ENCODE peak calls at places on chromosomes 12 and 14, in ten cellular contexts. V is Calu3; A is CD8-positive, alpha-beta memory T cell; Q is HTR-8/SVneo; F is stimulated activated CD8-positive, alpha-beta memory T cell treated with anti-CD3 and anti-CD28 coated beads, Interleukin-2, amount 100 ng/mL, for 1 hour; H is cardiac fibroblast; R is H4; X is esophagus squamous epithelium; E is PC-3; W is RWPE1. D is an unnamed sample.

GRCh38 chr14:105066285-105067071 is 1.2 kb upstream of the GPR132 start:
- DNase-seq in V (no peak), A (no peak), Q (no peak), F (no peak), H (no peak), R (no peak), X (no peak), E (no peak), W (no peak), D (no peak)

GRCh38 chr14:59333668-59334067 is 131.5 kb downstream of the GPR135 start:
- DNase-seq in V (no peak), A (no peak), Q (peak), F (no peak), H (peak), R (no peak), X (no peak), E (no peak), W (peak), D (no peak)

GRCh38 chr12:113899042-113899843 is 66.9 kb downstream of the RBM19 start:
- DNase-seq in V (no peak), A (no peak), Q (no peak), F (no peak), H (no peak), R (no peak), X (no peak), E (no peak), W (no peak), D (no peak)

GRCh38 chr14:33363687-33364086 is 425.0 kb downstream of the NPAS3 start:
- DNase-seq in V (no peak), A (no peak), Q (no peak), F (no peak), H (no peak), R (peak), X (no peak), E (no peak), W (no peak), D (no peak)

GRCh38 chr14:87888136-87888999 is 104.6 kb downstream of the GALC start:
- DNase-seq in V (peak), A (no peak), Q (no peak), F (no peak), H (peak), R (peak), X (no peak), E (peak), W (no peak), D (no peak)

GRCh38 chr14:99619873-99620834 is 16.1 kb upstream of the CCDC85C start:
- DNase-seq in V (no peak), A (no peak), Q (peak), F (no peak), H (peak), R (peak), X (no peak), E (peak), W (peak), D (no peak)

GRCh38 chr12:114657597-114657920 is 26.4 kb downstream of the TBX3 start:
- DNase-seq in V (no peak), A (no peak), Q (no peak), F (no peak), H (no peak), R (no peak), X (no peak), E (no peak), W (no peak), D (no peak)

GRCh38 chr14:51630987-51631386 is 20.7 kb upstream of the FRMD6 start:
- DNase-seq in V (no peak), A (no peak), Q (no peak), F (no peak), H (no peak), R (no peak), X (no peak), E (no peak), W (no peak), D (no peak)

GRCh38 chr12:76546889-76547288 is 12.7 kb downstream of the OSBPL8 start:
- DNase-seq in V (no peak), A (no peak), Q (no peak), F (no peak), H (no peak), R (no peak), X (no peak), E (no peak), W (no peak), D (no peak)

GRCh38 chr12:107304588-107305532 is 211.5 kb upstream of the CRY1 start:
- DNase-seq in V (no peak), A (no peak), Q (no peak), F (no peak), H (peak), R (no peak), X (no peak), E (peak), W (no peak), D (no peak)

D was measured in Caki2.